ENCODE peak calls at places on chromosomes 7 and 10, in nine cellular contexts. A is fibroblast of mammary gland, M is Peyer's patch, C is GM10248, H is A549, W is activated B cell treated with CpG ODN at 0.5 μM for 24 hours, P is dorsolateral prefrontal cortex, D is MCF 10A, O is IMR-90. I is an unnamed sample.

GRCh38 chr7:93890041-93890463 is 501 bp downstream of the TFPI2 start:
- DNase-seq in C (peak), O (peak), D (no peak), P (no peak), H (peak), W (peak), A (peak), M (no peak), I (peak)

GRCh38 chr10:44280615-44281014 is 104.3 kb downstream of the CXCL12 start:
- DNase-seq in W (no peak), H (no peak), M (no peak), D (no peak), O (no peak), A (peak), P (no peak), C (no peak), I (no peak)

GRCh38 chr7:138505361-138505873 is 45.4 kb downstream of the TRIM24 start:
- DNase-seq in A (no peak), D (no peak), O (no peak), H (no peak), M (no peak), W (no peak), P (no peak), C (no peak), I (no peak)

GRCh38 chr10:63683223-63683622 is 162.0 kb downstream of the REEP3 start:
- DNase-seq in D (no peak), C (no peak), M (no peak), A (no peak), H (no peak), O (no peak), P (no peak), W (no peak), I (no peak)

GRCh38 chr10:122147731-122148130 is 123.4 kb upstream of the BTBD16 start:
- DNase-seq in C (no peak), W (no peak), M (no peak), O (no peak), P (no peak), D (no peak), H (no peak), A (no peak), I (no peak)

GRCh38 chr7:38367301-38367700 is 93.9 kb upstream of the TARP start:
- DNase-seq in M (no peak), P (no peak), D (no peak), W (no peak), H (no peak), O (no peak), A (peak), C (no peak), I (no peak)

GRCh38 chr10:57141708-57142107 is 780.6 kb upstream of the ZWINT start:
- DNase-seq in A (no peak), H (no peak), P (no peak), D (no peak), M (no peak), W (no peak), O (no peak), C (no peak), I (no peak)

GRCh38 chr7:144629598-144629997 is 206.3 kb downstream of the TPK1 start:
- DNase-seq in O (no peak), P (no peak), C (no peak), M (no peak), H (no peak), W (no peak), D (no peak), A (no peak), I (no peak)

GRCh38 chr7:101953248-101953819 is 135.9 kb downstream of the CUX1 start:
- DNase-seq in P (no peak), H (no peak), W (no peak), O (peak), D (peak), C (peak), M (no peak), A (peak), I (no peak)

GRCh38 chr7:15199482-15199881 is 296.9 kb upstream of the DGKB start:
- DNase-seq in M (no peak), A (peak), O (peak), H (peak), W (no peak), C (no peak), P (no peak), D (no peak), I (no peak)

GRCh38 chr10:110354322-110354766 is 49.6 kb upstream of the SMNDC1 start:
- DNase-seq in P (peak), H (peak), A (peak), D (peak), W (peak), M (peak), C (peak), O (peak), I (peak)

GRCh38 chr10:60341969-60342368 is 47.7 kb downstream of the ANK3 start:
- DNase-seq in D (no peak), A (no peak), C (no peak), M (no peak), H (no peak), O (no peak), W (no peak), P (no peak), I (no peak)

GRCh38 chr7:94135180-94135579 is 131.0 kb upstream of the BET1 start:
- DNase-seq in M (no peak), O (peak), A (peak), H (no peak), P (no peak), C (no peak), D (no peak), W (no peak), I (no peak)

GRCh38 chr7:94350729-94351128 is 44.0 kb upstream of the COL1A2 start:
- DNase-seq in M (no peak), D (no peak), A (no peak), H (no peak), P (no peak), C (no peak), W (no peak), O (no peak), I (no peak)

GRCh38 chr7:157000741-157001653 is 9.5 kb downstream of the MNX1 start:
- DNase-seq in O (no peak), W (no peak), D (peak), H (no peak), P (no peak), C (no peak), M (no peak), A (no peak), I (no peak)

GRCh38 chr7:37916673-37917660 is at the start of gene SFRP4:
- DNase-seq in A (peak), H (peak), C (peak), O (peak), M (no peak), P (no peak), D (peak), W (no peak), I (peak)

GRCh38 chr7:37738338-37738737 is 54.8 kb downstream of the GPR141 start:
- DNase-seq in W (no peak), A (no peak), O (no peak), C (no peak), P (no peak), D (peak), H (no peak), M (no peak), I (no peak)

GRCh38 chr7:46848944-46849343 is 733.0 kb downstream of the TNS3 start:
- DNase-seq in W (no peak), M (no peak), P (no peak), H (no peak), C (no peak), D (no peak), O (peak), A (peak), I (no peak)

GRCh38 chr7:92799446-92800211 is 36.7 kb downstream of the CDK6 start:
- DNase-seq in C (no peak), W (no peak), O (no peak), A (no peak), D (no peak), H (no peak), P (no peak), M (no peak), I (no peak)

GRCh38 chr7:157151626-157152339 is 13.1 kb downstream of the UBE3C start:
- DNase-seq in D (no peak), P (no peak), M (no peak), H (no peak), W (no peak), O (no peak), A (no peak), C (no peak), I (no peak)

GRCh38 chr10:74174533-74174932 is 23.5 kb downstream of the ADK start:
- DNase-seq in O (no peak), D (no peak), C (no peak), W (no peak), H (no peak), M (no peak), A (peak), P (no peak), I (no peak)

GRCh38 chr7:80379034-80379433 is 132.8 kb downstream of the GNAT3 start:
- DNase-seq in P (no peak), M (no peak), D (peak), A (peak), W (no peak), O (peak), C (no peak), H (no peak), I (no peak)

GRCh38 chr7:141974831-141975230 is 1.3 kb upstream of the TAS2R38 start:
- DNase-seq in H (peak), W (no peak), A (peak), D (peak), O (no peak), M (no peak), C (no peak), P (no peak), I (no peak)

GRCh38 chr7:105439174-105439893 is 50.6 kb upstream of the SRPK2 start:
- DNase-seq in P (no peak), M (no peak), D (peak), O (peak), C (no peak), W (no peak), H (peak), A (peak), I (no peak)

GRCh38 chr7:133024604-133025003 is 57.3 kb downstream of the CHCHD3 start:
- DNase-seq in M (no peak), P (no peak), D (no peak), O (no peak), A (peak), H (no peak), W (no peak), C (no peak), I (no peak)

GRCh38 chr7:143490719-143491306 is 13.1 kb downstream of the TAS2R41 start:
- DNase-seq in D (peak), M (no peak), O (no peak), A (peak), H (peak), W (no peak), P (no peak), C (no peak), I (no peak)

GRCh38 chr7:105257338-105257737 is 131.4 kb downstream of the SRPK2 start:
- DNase-seq in A (no peak), D (peak), C (no peak), H (no peak), M (no peak), P (no peak), O (no peak), W (no peak), I (no peak)

GRCh38 chr7:76383089-76383944 is 24.5 kb upstream of the YWHAG start:
- DNase-seq in W (no peak), O (no peak), D (no peak), A (peak), C (no peak), H (peak), M (no peak), P (no peak), I (no peak)

GRCh38 chr7:150824379-150825177 is 24.0 kb downstream of the TMEM176A start:
- DNase-seq in W (no peak), H (peak), A (no peak), O (no peak), M (no peak), P (no peak), C (no peak), D (no peak), I (no peak)

GRCh38 chr7:1713502-1714484 is 43.7 kb downstream of the ELFN1 start:
- DNase-seq in A (no peak), P (no peak), O (no peak), W (no peak), C (no peak), H (no peak), D (no peak), M (no peak), I (peak)

GRCh38 chr7:128883622-128884549 is 21.2 kb downstream of the ATP6V1F start:
- DNase-seq in P (peak), D (peak), H (peak), C (peak), M (peak), W (peak), A (peak), O (peak), I (peak)

GRCh38 chr7:31175672-31176071 is 123.6 kb downstream of the ADCYAP1R1 start:
- DNase-seq in D (peak), O (no peak), A (no peak), W (no peak), P (no peak), H (peak), M (no peak), C (no peak), I (no peak)

GRCh38 chr10:123570051-123570897 is 95.9 kb upstream of the GPR26 start:
- DNase-seq in C (no peak), A (no peak), D (no peak), H (no peak), W (no peak), M (no peak), P (no peak), O (no peak), I (no peak)

GRCh38 chr7:35799846-35800717 is 775 bp upstream of the SEPTIN7 start:
- DNase-seq in A (peak), C (peak), M (peak), D (peak), H (peak), P (peak), W (peak), O (peak), I (peak)

GRCh38 chr10:101014230-101014884 is 14.7 kb downstream of the LZTS2 start:
- DNase-seq in H (peak), C (peak), A (peak), O (peak), P (peak), D (peak), M (peak), W (peak), I (peak)

DNA sequence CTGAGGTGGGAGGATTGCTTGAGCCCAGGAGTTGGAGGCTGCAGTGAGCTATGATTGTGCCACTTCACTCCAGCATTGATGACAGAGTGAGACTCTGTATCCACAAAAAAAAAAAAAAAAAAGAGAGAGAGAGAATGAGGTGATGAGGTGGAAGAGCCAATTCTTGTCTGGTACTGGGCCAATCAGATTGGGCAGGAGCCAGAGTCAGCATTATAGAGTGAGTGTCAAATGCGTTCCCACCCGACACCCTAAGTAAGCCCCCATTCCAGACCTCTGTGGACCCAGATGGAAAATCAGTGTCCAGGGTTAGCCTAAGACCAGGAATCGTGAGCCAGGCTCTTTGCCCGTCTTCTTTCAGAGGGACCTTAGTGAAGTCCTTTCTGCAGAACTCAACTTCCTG is 83.9 kb downstream of the WIPF3 start:
- DNase-seq in C (no peak), D (no peak), H (no peak), A (no peak), W (no peak), O (no peak), M (no peak), P (no peak), I (no peak)
- TF ChIP-seq CTCF in C (no peak), D (no peak), H (no peak), A (no peak), W (no peak), O (no peak), M (no peak), P (no peak), I (no peak)

GRCh38 chr10:1281402-1281782 is 225.2 kb downstream of the WDR37 start:
- DNase-seq in M (no peak), D (no peak), A (no peak), W (no peak), C (no peak), O (no peak), H (no peak), P (no peak), I (no peak)

GRCh38 chr10:1274746-1275544 is 218.8 kb downstream of the WDR37 start:
- DNase-seq in D (no peak), O (no peak), W (no peak), P (no peak), H (no peak), C (no peak), A (no peak), M (no peak), I (no peak)

GRCh38 chr10:1280436-1281401 is 224.5 kb downstream of the WDR37 start:
- DNase-seq in P (no peak), O (no peak), H (no peak), W (no peak), C (no peak), M (no peak), A (no peak), D (no peak), I (no peak)

GRCh38 chr10:1274098-1274745 is 218.0 kb downstream of the WDR37 start:
- DNase-seq in M (no peak), W (no peak), H (no peak), C (no peak), O (no peak), A (no peak), P (no peak), D (peak), I (no peak)

DNA sequence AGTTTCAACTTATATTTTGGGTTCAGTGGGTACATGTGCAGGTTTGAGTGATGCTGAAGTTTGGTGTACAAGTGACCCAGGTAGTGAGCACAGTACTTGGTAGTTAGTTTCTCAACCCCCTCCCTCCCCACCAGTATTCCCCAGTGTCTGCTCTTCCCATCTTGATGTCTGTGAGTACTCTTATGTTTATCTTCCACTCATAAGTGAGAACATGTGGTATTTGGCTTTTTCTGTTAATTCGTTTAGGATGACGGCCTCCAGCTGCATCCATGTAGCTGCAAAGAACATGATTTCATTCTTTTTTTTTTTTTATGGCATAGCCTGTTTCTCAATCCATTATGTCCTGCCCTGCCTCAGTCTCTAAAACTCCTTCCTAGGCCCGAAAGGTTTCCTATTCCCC is 222.1 kb downstream of the WDR37 start:
- DNase-seq in P (no peak), W (no peak), A (no peak), C (no peak), D (no peak), H (no peak), M (no peak), O (no peak), I (no peak)
- TF ChIP-seq CTCF in P (no peak), W (no peak), A (no peak), C (no peak), D (no peak), H (no peak), M (no peak), O (no peak), I (no peak)

DNA sequence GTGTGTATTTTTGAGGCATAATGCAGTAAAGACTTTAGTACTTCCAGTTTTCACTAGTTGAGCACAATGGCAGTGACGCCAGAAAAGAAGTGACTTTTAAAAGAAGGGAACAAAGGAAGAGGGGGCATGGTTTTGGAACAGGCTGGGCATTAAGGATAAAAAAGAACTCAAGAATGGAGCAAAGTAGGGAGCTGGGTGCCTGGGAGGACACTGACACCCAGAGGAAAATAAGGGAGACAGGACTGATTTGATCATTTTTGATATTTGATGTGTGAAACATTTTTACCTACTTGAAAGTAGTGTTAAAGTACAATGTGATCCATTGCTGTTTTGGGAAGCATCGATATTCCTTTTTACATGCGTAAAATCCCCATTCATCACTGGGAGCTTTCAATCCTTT is 85.4 kb downstream of the ADAM12 start:
- DNase-seq in O (peak), P (no peak), M (no peak), A (peak), D (no peak), H (peak), W (no peak), C (no peak), I (no peak)
- TF ChIP-seq CTCF in O (peak), P (peak), M (peak), A (peak), D (no peak), H (peak), W (no peak), C (no peak), I (no peak)

GRCh38 chr7:131488361-131488760 is 68.1 kb downstream of the PODXL start:
- DNase-seq in M (no peak), W (no peak), D (no peak), O (no peak), P (no peak), C (no peak), A (no peak), H (no peak), I (no peak)
- TF ChIP-seq CTCF in M (no peak), W (no peak), D (peak), O (peak), P (no peak), C (no peak), A (peak), H (no peak), I (peak)

DNA sequence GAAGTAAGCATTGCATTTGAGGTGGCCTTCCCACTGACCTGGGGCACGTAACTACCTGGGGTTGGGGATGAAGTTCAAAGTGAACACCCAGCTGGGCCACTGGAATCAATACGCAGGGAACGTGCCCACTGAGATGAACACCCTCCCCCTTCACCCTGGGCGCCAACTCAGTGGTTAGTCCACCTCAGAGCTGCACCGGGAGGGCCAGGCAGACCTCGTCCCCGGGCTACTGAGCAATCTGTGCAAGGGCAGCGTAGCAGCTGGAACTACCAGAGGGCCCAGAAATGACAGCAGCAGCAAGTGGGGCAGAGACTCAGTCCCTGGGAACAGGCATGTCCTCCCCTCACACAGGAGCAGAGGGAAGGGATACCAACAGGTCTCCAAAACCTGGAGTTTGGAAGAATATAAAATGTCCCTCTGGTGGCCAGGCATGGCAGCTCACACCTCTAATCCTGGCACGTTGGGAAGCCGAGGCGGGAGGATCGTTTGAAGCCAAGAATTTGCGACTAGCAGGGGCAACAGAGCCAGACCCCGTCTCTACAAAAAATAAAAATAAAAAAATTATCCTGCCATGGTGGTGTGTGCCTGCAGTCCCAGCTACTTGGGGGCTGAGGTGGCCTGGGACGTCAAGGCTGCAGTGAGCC is 143.9 kb downstream of the SH3PXD2A start:
- DNase-seq in D (no peak), O (no peak), W (no peak), C (no peak), M (no peak), H (no peak), A (no peak), P (no peak), I (no peak)
- TF ChIP-seq CTCF in D (no peak), O (no peak), W (no peak), C (no peak), M (peak), H (no peak), A (peak), P (peak), I (peak)

DNA sequence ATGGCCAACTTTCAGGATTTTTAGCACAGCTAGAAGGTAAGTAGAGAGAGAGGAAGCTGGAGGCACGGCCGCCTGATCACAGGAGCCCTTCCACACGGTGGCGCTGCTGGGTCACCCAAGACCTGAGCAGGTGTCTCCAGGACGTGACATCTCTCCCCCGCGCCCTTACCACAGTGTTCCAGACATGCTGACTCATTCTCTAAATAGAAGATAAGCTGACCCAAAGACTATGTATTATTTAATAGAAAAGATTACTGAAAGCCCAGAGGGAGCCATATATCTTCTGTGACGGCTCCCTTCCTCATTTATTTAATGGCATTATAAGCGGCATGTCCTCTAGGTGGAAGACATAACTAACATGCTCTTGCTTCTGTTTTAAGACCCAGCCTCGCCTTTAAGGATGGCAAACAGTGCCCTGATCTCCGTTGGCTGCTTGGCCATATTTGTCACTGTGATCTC is 26.0 kb upstream of the MALSU1 start:
- DNase-seq in C (peak), W (peak), D (peak), M (peak), P (peak), A (peak), O (peak), H (peak), I (peak)
- TF ChIP-seq CTCF in C (peak), W (peak), D (peak), M (peak), P (peak), A (peak), O (peak), H (peak), I (peak)

I was measured in glutamatergic neuron.